ENCODE peak calls at places on chromosomes 11 and 22, in nine cellular contexts. I, Z, E, N, F, C, G, U and J are unnamed samples.
A peak's percentile ranks its signal among the peaks of the same experiment; 100 is the strongest.

GRCh38 chr22:50303848-50304527 is 3.5 kb downstream of the PLXNB2 start:
- DNase-seq in I (no peak), Z (peak; percentile 46), E (no peak), N (peak; percentile 91), F (no peak), C (peak; percentile 24), G (peak; percentile 30), U (peak; percentile 69), J (no peak)

GRCh38 chr22:39267966-39268365 is 23.2 kb upstream of the PDGFB start:
- DNase-seq in I (no peak), Z (no peak), E (no peak), N (peak; percentile 78), F (no peak), C (no peak), G (no peak), U (no peak), J (no peak)

GRCh38 chr11:75263944-75264349 is 23.4 kb downstream of the TPBGL start:
- DNase-seq in I (no peak), Z (no peak), E (no peak), N (peak; percentile 63), F (no peak), C (peak; percentile 26), G (no peak), U (no peak), J (no peak)

GRCh38 chr11:98358551-98358950 is 662.2 kb upstream of the CNTN5 start:
- DNase-seq in I (no peak), Z (no peak), E (no peak), N (no peak), F (no peak), C (peak; percentile 64), G (no peak), U (no peak), J (no peak)

GRCh38 chr11:1830500-1831223 is 4.1 kb upstream of the SYT8 start:
- DNase-seq in I (no peak), Z (no peak), E (peak; percentile 30), N (peak; percentile 49), F (no peak), C (no peak), G (no peak), U (no peak), J (no peak)

GRCh38 chr11:19498986-19499669 is 213.5 kb upstream of the NAV2 start:
- DNase-seq in I (no peak), Z (no peak), E (no peak), N (peak; percentile 68), F (no peak), C (peak; percentile 18), G (no peak), U (no peak), J (no peak)

GRCh38 chr11:13772223-13773046 is 104.0 kb downstream of the FAR1 start:
- DNase-seq in I (peak; percentile 43), Z (peak; percentile 73), E (peak; percentile 28), N (peak; percentile 79), F (no peak), C (peak; percentile 72), G (peak; percentile 37), U (peak; percentile 59), J (peak; percentile 61)

GRCh38 chr11:83681045-83681781 is 395.0 kb upstream of the CCDC90B start:
- DNase-seq in I (no peak), Z (no peak), E (no peak), N (peak; percentile 24), F (no peak), C (no peak), G (no peak), U (no peak), J (no peak)

GRCh38 chr22:19387575-19387974 is 44.0 kb downstream of the HIRA start:
- DNase-seq in I (no peak), Z (no peak), E (no peak), N (no peak), F (no peak), C (no peak), G (no peak), U (no peak), J (no peak)

GRCh38 chr22:41831383-41831782 is 1.5 kb upstream of the SREBF2 start:
- DNase-seq in I (no peak), Z (peak; percentile 44), E (no peak), N (no peak), F (no peak), C (peak; percentile 14), G (peak; percentile 13), U (no peak), J (no peak)

GRCh38 chr11:106389096-106389495 is 311.6 kb downstream of the AASDHPPT start:
- DNase-seq in I (no peak), Z (no peak), E (no peak), N (peak; percentile 59), F (no peak), C (peak; percentile 75), G (no peak), U (no peak), J (no peak)

GRCh38 chr22:19666663-19667593 is 47.4 kb upstream of the SEPTIN5 start:
- DNase-seq in I (no peak), Z (no peak), E (no peak), N (no peak), F (no peak), C (no peak), G (no peak), U (no peak), J (no peak)